ENCODE peak calls at places on chromosomes 3 and 15, in ten cellular contexts. A, X, M, U, L, T, S, Z, N and P are unnamed samples.

GRCh38 chr3:132354916-132355702 is 37.9 kb downstream of the ACP3 start:
- DNase-seq in L (no peak), A (no peak), X (no peak), Z (no peak), U (no peak), T (no peak), S (no peak), N (no peak), M (no peak), P (no peak)

GRCh38 chr3:171428321-171428787 is 31.9 kb downstream of the TNIK start:
- DNase-seq in T (no peak), U (no peak), S (no peak), A (no peak), M (peak), X (no peak), Z (no peak), N (no peak), L (no peak), P (no peak)

GRCh38 chr3:42601898-42602581 is 1.6 kb downstream of the NKTR start:
- DNase-seq in L (no peak), A (no peak), U (no peak), N (no peak), X (no peak), M (no peak), Z (peak), T (no peak), S (no peak), P (no peak)

GRCh38 chr3:177852001-177852400 is 654.7 kb upstream of the TBL1XR1 start:
- DNase-seq in M (no peak), N (no peak), Z (no peak), U (no peak), X (no peak), A (no peak), T (no peak), L (no peak), S (no peak), P (no peak)

GRCh38 chr3:185982632-185983031 is 44.8 kb upstream of the TRA2B start:
- DNase-seq in X (no peak), M (no peak), T (no peak), N (no peak), L (no peak), A (no peak), S (no peak), U (no peak), Z (no peak), P (no peak)

GRCh38 chr3:169772530-169772950 is 656 bp upstream of the MYNN start:
- DNase-seq in S (peak), U (peak), L (peak), N (peak), A (peak), T (peak), M (peak), X (peak), Z (peak), P (peak)

GRCh38 chr3:140896997-140897396 is 44.6 kb upstream of the SLC25A36 start:
- DNase-seq in Z (peak), A (no peak), L (no peak), X (no peak), M (no peak), T (no peak), U (no peak), N (no peak), S (no peak), P (peak)

GRCh38 chr3:42657675-42658074 is 4.2 kb downstream of the ZBTB47 start:
- DNase-seq in S (no peak), L (no peak), N (no peak), X (no peak), M (no peak), U (no peak), Z (no peak), A (no peak), T (no peak), P (no peak)

GRCh38 chr15:74123131-74123429 is 7.3 kb upstream of the ISLR2 start:
- DNase-seq in L (no peak), S (no peak), M (peak), N (no peak), X (no peak), Z (no peak), A (no peak), U (no peak), T (no peak), P (no peak)

GRCh38 chr15:64800476-64800875 is 25.0 kb downstream of the PIF1 start:
- DNase-seq in U (no peak), X (no peak), M (no peak), A (no peak), L (no peak), Z (no peak), T (no peak), N (no peak), S (no peak), P (no peak)

GRCh38 chr15:101447561-101448071 is 41.9 kb downstream of the PCSK6 start:
- DNase-seq in M (no peak), L (peak), N (no peak), U (no peak), S (no peak), X (no peak), Z (no peak), A (no peak), T (no peak), P (peak)

GRCh38 chr3:126081618-126082333 is 2.1 kb downstream of the SLC41A3 start:
- DNase-seq in U (no peak), M (peak), X (no peak), A (no peak), S (peak), N (no peak), T (no peak), L (peak), Z (peak), P (no peak)

GRCh38 chr15:41913251-41913650 is 19.4 kb upstream of the SPTBN5 start:
- DNase-seq in N (no peak), S (no peak), M (no peak), L (no peak), X (no peak), U (no peak), T (no peak), A (no peak), Z (no peak), P (no peak)

GRCh38 chr15:83698294-83698693 is 44.4 kb downstream of the ADAMTSL3 start:
- DNase-seq in L (peak), T (peak), N (no peak), Z (peak), A (peak), S (no peak), X (no peak), U (no peak), M (no peak), P (no peak)

GRCh38 chr3:131349946-131350347 is 31.6 kb upstream of the NUDT16 start:
- DNase-seq in L (peak), Z (peak), U (no peak), N (no peak), T (peak), X (no peak), S (peak), M (no peak), A (no peak), P (no peak)

GRCh38 chr15:91515188-91515754 is 338.2 kb upstream of the SLCO3A1 start:
- DNase-seq in N (no peak), L (peak), A (peak), X (no peak), M (no peak), S (peak), U (no peak), Z (peak), T (peak), P (no peak)

DNA sequence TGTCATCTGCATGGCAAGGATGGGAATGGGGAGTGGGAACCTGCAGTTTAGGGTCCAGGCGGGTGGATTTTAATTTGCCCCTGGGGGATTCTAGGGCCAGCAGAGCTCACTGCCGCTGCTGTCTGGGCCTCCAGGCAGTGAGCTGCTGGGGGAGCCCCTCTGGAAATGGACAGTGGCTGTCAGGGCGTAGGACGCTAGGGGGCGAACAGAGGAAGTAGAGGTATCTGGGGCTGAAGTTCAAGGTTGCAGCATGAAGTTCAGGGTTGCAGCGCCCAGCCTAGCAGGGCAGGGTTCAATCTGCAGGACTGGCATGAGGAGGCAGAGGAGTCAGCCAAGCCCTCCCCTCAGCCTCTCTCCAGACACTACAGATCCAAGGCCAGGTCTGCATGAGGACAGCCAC is 49.5 kb downstream of the APBA2 start:
- DNase-seq in A (peak), M (peak), T (no peak), U (no peak), S (no peak), X (no peak), Z (no peak), L (no peak), N (peak), P (no peak)
- TF ChIP-seq CTCF in A (no peak), M (no peak), T (peak), U (peak), S (peak), X (no peak), Z (peak), L (peak), N (peak), P (peak)

GRCh38 chr3:181712505-181713299 is 977 bp downstream of the SOX2 start:
- DNase-seq in A (no peak), X (no peak), Z (no peak), N (peak), M (no peak), U (no peak), T (no peak), L (no peak), S (no peak), P (peak)
- TF ChIP-seq CTCF in A (no peak), X (no peak), Z (no peak), N (no peak), M (no peak), U (no peak), T (no peak), L (no peak), S (no peak), P (no peak)

DNA sequence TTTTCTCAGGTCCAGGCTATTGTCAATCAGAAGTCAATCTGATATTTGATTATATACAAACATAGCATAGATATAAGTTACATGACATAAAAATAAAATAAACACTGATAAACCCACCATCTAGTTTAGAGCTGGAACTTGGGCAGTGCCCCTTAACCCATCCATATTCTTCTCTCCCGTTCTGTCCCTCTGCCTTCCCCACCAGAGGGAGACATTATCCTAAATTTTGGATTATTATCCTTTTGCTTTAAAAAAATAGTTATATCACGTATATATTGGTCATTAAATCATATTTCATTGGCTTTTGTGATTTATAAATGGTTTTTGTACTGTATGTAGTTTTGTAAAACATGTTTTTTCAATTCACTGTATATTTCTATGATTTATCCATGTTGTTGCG is 107.9 kb downstream of the GMPS start:
- DNase-seq in Z (no peak), X (no peak), L (no peak), N (no peak), U (no peak), M (no peak), T (no peak), S (no peak), A (no peak), P (no peak)
- TF ChIP-seq CTCF in Z (peak), X (no peak), L (peak), N (no peak), U (peak), M (no peak), T (no peak), S (peak), A (no peak), P (peak)

GRCh38 chr3:10423171-10423882 is 82.1 kb downstream of the ATP2B2 start:
- DNase-seq in X (no peak), S (no peak), L (no peak), N (no peak), T (no peak), U (no peak), Z (no peak), A (no peak), M (peak), P (no peak)
- TF ChIP-seq CTCF in X (no peak), S (no peak), L (no peak), N (no peak), T (no peak), U (no peak), Z (no peak), A (no peak), M (no peak), P (no peak)

DNA sequence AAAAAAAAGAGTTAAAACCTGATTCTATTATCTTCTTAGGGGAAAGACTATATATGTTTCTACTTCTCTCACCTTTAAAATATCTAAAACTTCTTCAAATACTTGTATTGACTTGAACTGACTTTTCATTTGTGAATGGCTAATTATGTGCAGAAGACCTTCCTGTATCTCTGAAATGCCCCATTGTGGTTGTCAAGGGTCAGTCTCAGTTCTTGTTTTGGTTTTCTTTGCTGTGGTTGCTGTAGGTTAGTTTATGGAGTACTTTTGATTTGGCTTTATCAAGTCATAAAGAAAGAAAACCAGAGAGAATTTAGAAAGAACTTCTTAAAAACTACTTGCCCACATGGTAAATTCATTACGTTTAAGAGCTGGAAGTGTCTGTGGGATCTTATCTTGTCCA is 345.3 kb upstream of the POU1F1 start:
- DNase-seq in M (no peak), U (peak), N (no peak), T (no peak), Z (no peak), L (no peak), X (no peak), S (no peak), A (no peak), P (no peak)
- TF ChIP-seq CTCF in M (no peak), U (no peak), N (no peak), T (no peak), Z (no peak), L (no peak), X (no peak), S (no peak), A (no peak), P (no peak)

GRCh38 chr15:63186065-63186464 is 3.3 kb upstream of the RAB8B start:
- DNase-seq in X (no peak), Z (peak), T (no peak), A (no peak), N (no peak), U (no peak), M (no peak), L (no peak), S (peak), P (no peak)

GRCh38 chr15:63187589-63188226 is 1.7 kb upstream of the RAB8B start:
- DNase-seq in U (no peak), N (no peak), S (no peak), T (no peak), X (no peak), M (no peak), A (no peak), Z (no peak), L (no peak), P (no peak)

GRCh38 chr15:63189955-63190691 is 717 bp downstream of the RAB8B start:
- DNase-seq in U (no peak), S (no peak), Z (no peak), A (no peak), N (no peak), X (no peak), T (no peak), L (no peak), M (no peak), P (no peak)

GRCh38 chr15:63188937-63189871 is at the start of gene RAB8B:
- DNase-seq in L (peak), Z (peak), A (peak), T (peak), U (peak), M (peak), X (peak), N (peak), S (peak), P (peak)

DNA sequence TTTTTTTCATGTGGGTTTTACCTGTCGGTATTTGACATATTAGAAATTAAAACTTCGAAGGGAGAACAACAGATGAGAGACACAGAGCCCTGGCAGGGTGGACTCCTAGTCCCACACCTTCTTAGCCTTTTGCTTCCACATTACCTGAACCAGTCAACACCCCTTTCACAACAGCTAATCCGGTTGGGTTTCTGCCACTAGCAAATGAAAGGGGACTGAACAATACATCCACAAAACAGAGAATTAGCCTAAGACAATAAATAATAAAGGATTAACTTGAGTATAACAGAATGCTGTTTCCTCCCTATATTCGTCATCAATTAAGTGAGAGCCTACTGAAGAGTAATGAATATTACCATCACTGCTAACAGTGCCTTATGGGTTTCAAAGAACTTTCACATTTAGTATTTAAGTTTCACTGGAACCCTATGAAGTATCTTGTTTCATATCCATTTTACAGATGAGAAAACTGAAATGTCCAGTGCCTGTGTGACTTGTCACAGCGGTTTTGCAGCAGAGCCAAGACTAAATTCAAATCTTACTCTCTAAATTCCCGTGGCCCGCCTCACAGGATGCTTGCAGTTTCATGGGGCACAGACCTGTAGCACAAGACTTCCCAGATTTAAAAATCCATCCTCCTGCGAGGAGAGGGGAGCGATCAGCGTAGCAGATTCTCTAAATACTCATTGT is 1.0 kb upstream of the RAB8B start:
- DNase-seq in M (no peak), S (no peak), L (no peak), Z (no peak), U (no peak), N (no peak), X (no peak), T (no peak), A (no peak), P (no peak)
- TF ChIP-seq CTCF in M (no peak), S (no peak), L (no peak), Z (no peak), U (no peak), N (no peak), X (no peak), T (no peak), A (no peak), P (no peak)

GRCh38 chr3:27357665-27358258 is 11.4 kb downstream of the NEK10 start:
- DNase-seq in Z (peak), X (peak), T (peak), S (peak), A (no peak), L (no peak), N (peak), U (no peak), M (peak), P (no peak)
- TF ChIP-seq CTCF in Z (peak), X (peak), T (peak), S (peak), A (peak), L (peak), N (peak), U (peak), M (no peak), P (peak)